ENCODE peak calls at places on chromosomes 3 and 15, in five cellular contexts. One of them, this sample, is unnamed.

GRCh38 chr3:189824629-189825312 is 193.6 kb downstream of the TP63 start:
- DNase-seq in cardiac muscle cell: peak; percentile 73
- DNase-seq in lower lobe of right lung: no peak
- DNase-seq in hepatocyte: peak; percentile 32
- DNase-seq in ovary: no peak
- DNase-seq in this sample: no peak

GRCh38 chr3:3172627-3173026 is 6.9 kb downstream of the CRBN start:
- DNase-seq in hepatocyte: no peak
- DNase-seq in cardiac muscle cell: no peak
- DNase-seq in lower lobe of right lung: no peak
- DNase-seq in ovary: no peak
- DNase-seq in this sample: no peak

GRCh38 chr3:71389911-71390573 is 193.5 kb downstream of the FOXP1 start:
- DNase-seq in lower lobe of right lung: peak; percentile 66
- DNase-seq in cardiac muscle cell: peak; percentile 88
- DNase-seq in hepatocyte: peak; percentile 42
- DNase-seq in ovary: peak; percentile 51
- DNase-seq in this sample: peak; percentile 69

GRCh38 chr3:4359805-4360502 is 56.8 kb downstream of the SETMAR start:
- DNase-seq in lower lobe of right lung: no peak
- DNase-seq in ovary: no peak
- DNase-seq in cardiac muscle cell: peak; percentile 49
- DNase-seq in hepatocyte: no peak
- DNase-seq in this sample: no peak

GRCh38 chr15:31485911-31486461 is 159.4 kb downstream of the KLF13 start:
- DNase-seq in ovary: no peak
- DNase-seq in lower lobe of right lung: no peak
- DNase-seq in hepatocyte: no peak
- DNase-seq in cardiac muscle cell: no peak
- DNase-seq in this sample: no peak

GRCh38 chr15:89068325-89068784 is 19.9 kb upstream of the ABHD2 start:
- DNase-seq in lower lobe of right lung: no peak
- DNase-seq in ovary: no peak
- DNase-seq in hepatocyte: no peak
- DNase-seq in cardiac muscle cell: peak; percentile 92
- DNase-seq in this sample: no peak

GRCh38 chr3:184637705-184638104 is 74.2 kb downstream of the MAGEF1 start:
- DNase-seq in ovary: no peak
- DNase-seq in lower lobe of right lung: no peak
- DNase-seq in hepatocyte: no peak
- DNase-seq in cardiac muscle cell: peak; percentile 71
- DNase-seq in this sample: no peak

GRCh38 chr3:165624761-165625160 is 212.5 kb downstream of the BCHE start:
- DNase-seq in lower lobe of right lung: no peak
- DNase-seq in cardiac muscle cell: peak; percentile 13
- DNase-seq in ovary: no peak
- DNase-seq in hepatocyte: no peak
- DNase-seq in this sample: no peak

GRCh38 chr3:111936967-111937366 is 41.9 kb upstream of the ABHD10 start:
- DNase-seq in ovary: no peak
- DNase-seq in cardiac muscle cell: peak; percentile 24
- DNase-seq in hepatocyte: no peak
- DNase-seq in lower lobe of right lung: no peak
- DNase-seq in this sample: no peak

GRCh38 chr15:81511160-81511559 is 137.1 kb upstream of the TMC3 start:
- DNase-seq in hepatocyte: no peak
- DNase-seq in lower lobe of right lung: no peak
- DNase-seq in ovary: no peak
- DNase-seq in cardiac muscle cell: no peak
- DNase-seq in this sample: no peak

GRCh38 chr3:185687479-185687878 is 101.4 kb downstream of the SENP2 start:
- DNase-seq in cardiac muscle cell: no peak
- DNase-seq in hepatocyte: no peak
- DNase-seq in lower lobe of right lung: no peak
- DNase-seq in ovary: no peak
- DNase-seq in this sample: no peak

GRCh38 chr15:45499426-45499825 is 23.1 kb downstream of the SLC30A4 start:
- DNase-seq in hepatocyte: no peak
- DNase-seq in ovary: no peak
- DNase-seq in lower lobe of right lung: no peak
- DNase-seq in cardiac muscle cell: peak; percentile 45
- DNase-seq in this sample: no peak

DNA sequence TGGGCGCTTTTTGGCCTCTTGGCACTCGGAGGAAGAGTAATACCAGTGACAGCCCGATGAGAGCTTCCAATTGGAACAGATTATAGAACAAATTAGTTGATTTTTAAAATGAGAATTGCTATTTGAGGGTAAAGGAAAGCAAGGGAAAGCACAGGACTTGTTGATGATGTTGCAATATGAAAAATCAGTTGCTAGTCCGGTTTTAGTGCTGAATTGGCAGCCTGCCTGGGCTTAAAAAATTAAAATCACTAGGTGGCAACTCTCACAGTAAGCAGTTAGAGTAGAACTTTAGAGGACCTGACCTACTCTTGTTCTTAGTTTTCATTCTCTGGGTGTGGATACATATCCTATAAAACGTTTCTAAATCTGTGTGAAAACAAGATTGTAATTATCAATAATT is 2.1 kb upstream of the SCAANT1 start:
- DNase-seq in hepatocyte: no peak
- DNase-seq in ovary: no peak
- DNase-seq in lower lobe of right lung: no peak
- DNase-seq in cardiac muscle cell: peak; percentile 78
- DNase-seq in this sample: peak; percentile 59
- TF ChIP-seq CTCF in hepatocyte: no peak
- TF ChIP-seq CTCF in ovary: no peak
- TF ChIP-seq CTCF in lower lobe of right lung: no peak
- TF ChIP-seq CTCF in cardiac muscle cell: peak; percentile 8
- TF ChIP-seq CTCF in this sample: no peak

GRCh38 chr3:169535584-169535983 is 127.9 kb downstream of the MECOM start:
- DNase-seq in hepatocyte: no peak
- DNase-seq in cardiac muscle cell: no peak
- DNase-seq in ovary: no peak
- DNase-seq in lower lobe of right lung: no peak
- DNase-seq in this sample: no peak

GRCh38 chr3:169529013-169529412 is 134.5 kb downstream of the MECOM start:
- DNase-seq in hepatocyte: no peak
- DNase-seq in cardiac muscle cell: no peak
- DNase-seq in ovary: no peak
- DNase-seq in lower lobe of right lung: no peak
- DNase-seq in this sample: no peak

GRCh38 chr3:169534439-169534838 is 129.1 kb downstream of the MECOM start:
- DNase-seq in cardiac muscle cell: no peak
- DNase-seq in hepatocyte: no peak
- DNase-seq in ovary: no peak
- DNase-seq in lower lobe of right lung: no peak
- DNase-seq in this sample: no peak
- H3K9me3 ChIP-seq in cardiac muscle cell: no peaks in the 10 kb centered on the region
- H3K9me3 ChIP-seq in hepatocyte: no peaks in the 10 kb centered on the region
- H3K9me3 ChIP-seq in ovary: no peaks in the 10 kb centered on the region
- H3K9me3 ChIP-seq in lower lobe of right lung: no peaks in the 10 kb centered on the region
- H3K9me3 ChIP-seq in this sample: no peaks in the 10 kb centered on the region

GRCh38 chr15:74626336-74626735 is 10.7 kb downstream of the CLK3 start:
- DNase-seq in ovary: no peak
- DNase-seq in lower lobe of right lung: no peak
- DNase-seq in hepatocyte: no peak
- DNase-seq in cardiac muscle cell: no peak
- DNase-seq in this sample: no peak
- H3K36me3 ChIP-seq in ovary: no peaks in the 10 kb centered on the region
- H3K36me3 ChIP-seq in lower lobe of right lung: peaks cover 100% of the 10 kb centered on the region
- H3K36me3 ChIP-seq in hepatocyte: no peaks in the 10 kb centered on the region
- H3K36me3 ChIP-seq in cardiac muscle cell: peaks cover 88% of the 10 kb centered on the region
- H3K36me3 ChIP-seq in this sample: peaks cover 64% of the 10 kb centered on the region

GRCh38 chr3:161770532-161771386 is 274.2 kb downstream of the OTOL1 start:
- DNase-seq in ovary: no peak
- DNase-seq in cardiac muscle cell: no peak
- DNase-seq in lower lobe of right lung: no peak
- DNase-seq in hepatocyte: no peak
- DNase-seq in this sample: no peak
- TF ChIP-seq CTCF in ovary: no peak
- TF ChIP-seq CTCF in cardiac muscle cell: no peak
- TF ChIP-seq CTCF in lower lobe of right lung: no peak
- TF ChIP-seq CTCF in hepatocyte: no peak
- TF ChIP-seq CTCF in this sample: no peak

GRCh38 chr15:26667222-26667988 is 105.5 kb downstream of the GABRB3 start:
- DNase-seq in cardiac muscle cell: no peak
- DNase-seq in lower lobe of right lung: peak; percentile 81
- DNase-seq in ovary: no peak
- DNase-seq in hepatocyte: peak; percentile 27
- DNase-seq in this sample: peak; percentile 61
- H3K9me3 ChIP-seq in cardiac muscle cell: no peaks in the 10 kb centered on the region
- H3K9me3 ChIP-seq in lower lobe of right lung: no peaks in the 10 kb centered on the region
- H3K9me3 ChIP-seq in ovary: peaks cover 4% of the 10 kb centered on the region
- H3K9me3 ChIP-seq in hepatocyte: no peaks in the 10 kb centered on the region
- H3K9me3 ChIP-seq in this sample: no peaks in the 10 kb centered on the region

GRCh38 chr15:68149059-68149458 is 56.1 kb downstream of the CALML4 start:
- DNase-seq in hepatocyte: no peak
- DNase-seq in cardiac muscle cell: peak; percentile 42
- DNase-seq in lower lobe of right lung: no peak
- DNase-seq in ovary: no peak
- DNase-seq in this sample: no peak
- H3K36me3 ChIP-seq in hepatocyte: no peaks in the 10 kb centered on the region
- H3K36me3 ChIP-seq in cardiac muscle cell: peaks cover 14% of the 10 kb centered on the region
- H3K36me3 ChIP-seq in lower lobe of right lung: peaks cover 49% of the 10 kb centered on the region
- H3K36me3 ChIP-seq in ovary: no peaks in the 10 kb centered on the region
- H3K36me3 ChIP-seq in this sample: no peaks in the 10 kb centered on the region

DNA sequence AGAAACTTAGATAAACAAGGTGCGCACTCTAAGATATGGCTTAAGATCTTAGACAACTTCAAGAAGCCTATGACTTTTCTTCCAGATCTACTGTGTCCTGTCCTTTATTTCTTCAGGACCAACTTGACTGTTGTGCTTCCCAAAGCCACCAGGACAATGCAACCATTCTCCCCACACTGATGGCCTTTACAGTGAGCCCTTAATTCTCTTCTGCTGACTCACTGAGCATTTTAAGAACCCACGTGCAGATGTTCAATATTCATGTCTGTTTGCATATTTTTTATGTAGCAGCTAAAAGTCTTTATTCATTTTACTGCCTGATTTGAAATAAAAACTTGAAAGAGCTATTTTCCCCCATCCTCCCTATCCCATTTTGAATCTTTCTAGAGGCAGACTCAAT is 103.3 kb upstream of the SLC2A2 start:
- DNase-seq in lower lobe of right lung: no peak
- DNase-seq in cardiac muscle cell: peak; percentile 48
- DNase-seq in hepatocyte: no peak
- DNase-seq in ovary: no peak
- DNase-seq in this sample: no peak
- TF ChIP-seq CTCF in lower lobe of right lung: no peak
- TF ChIP-seq CTCF in cardiac muscle cell: no peak
- TF ChIP-seq CTCF in hepatocyte: no peak
- TF ChIP-seq CTCF in ovary: no peak
- TF ChIP-seq CTCF in this sample: no peak

This sample was measured in pancreas.